ENCODE peak calls at places on chromosome 4, in six cellular contexts. N is GM12878, F is K562, H is WTC11, J is HepG2, C is H1. B is an unnamed sample.

GRCh38 chr4:112938461-112939058 is 110.9 kb upstream of the ANK2 start:
- DNase-seq in N (no peak), F (peak), H (no peak), J (peak), C (no peak), B (peak)

GRCh38 chr4:8346838-8347605 is 77.5 kb downstream of the HTRA3 start:
- DNase-seq in N (no peak), F (no peak), H (no peak), J (no peak), C (no peak), B (no peak)

GRCh38 chr4:55291227-55291629 is 54.8 kb upstream of the SRD5A3 start:
- DNase-seq in N (no peak), F (no peak), H (no peak), J (no peak), C (no peak), B (no peak)

GRCh38 chr4:72860766-72861165 is 208.8 kb downstream of the COX18 start:
- DNase-seq in N (no peak), F (no peak), H (no peak), J (no peak), C (no peak), B (no peak)

GRCh38 chr4:140497776-140498636 is at the start of gene MGAT4D:
- DNase-seq in N (no peak), F (no peak), H (peak), J (no peak), C (peak), B (peak)

GRCh38 chr4:153852501-153852900 is 63.6 kb upstream of the SFRP2 start:
- DNase-seq in N (no peak), F (no peak), H (no peak), J (no peak), C (no peak), B (no peak)

GRCh38 chr4:24210332-24210902 is 320.6 kb upstream of the PPARGC1A start:
- DNase-seq in N (no peak), F (no peak), H (no peak), J (no peak), C (no peak), B (no peak)

GRCh38 chr4:3706111-3706511 is 60.1 kb upstream of the ADRA2C start:
- DNase-seq in N (no peak), F (no peak), H (no peak), J (no peak), C (no peak), B (no peak)

GRCh38 chr4:158777423-158777822 is 8.6 kb downstream of the FNIP2 start:
- DNase-seq in N (no peak), F (no peak), H (no peak), J (peak), C (no peak), B (no peak)

GRCh38 chr4:184165291-184165690 is 52.4 kb downstream of the ENPP6 start:
- DNase-seq in N (no peak), F (no peak), H (peak), J (no peak), C (no peak), B (peak)

GRCh38 chr4:124177647-124178425 is 534.7 kb downstream of the ANKRD50 start:
- DNase-seq in N (no peak), F (no peak), H (no peak), J (no peak), C (no peak), B (no peak)

GRCh38 chr4:180058731-180059215 is 2184.4 kb upstream of the TENM3 start:
- DNase-seq in N (no peak), F (peak), H (peak), J (no peak), C (peak), B (peak)

GRCh38 chr4:142414336-142414945 is 431.7 kb downstream of the INPP4B start:
- DNase-seq in N (no peak), F (no peak), H (no peak), J (no peak), C (no peak), B (no peak)

GRCh38 chr4:81214518-81215218 is 354 bp downstream of the PRKG2 start:
- DNase-seq in N (no peak), F (no peak), H (peak), J (no peak), C (peak), B (peak)

GRCh38 chr4:74190919-74191397 is 33.0 kb downstream of the MTHFD2L start:
- DNase-seq in N (no peak), F (no peak), H (no peak), J (peak), C (no peak), B (no peak)
- TF ChIP-seq CREB1 in N (no peak), F (no peak), H (no peak), J (no peak), C (no peak), B (no peak)

GRCh38 chr4:2295535-2296442 is 33.9 kb upstream of the MXD4 start:
- DNase-seq in N (no peak), F (no peak), H (no peak), J (no peak), C (peak), B (peak)

GRCh38 chr4:2299794-2300193 is 37.9 kb upstream of the MXD4 start:
- DNase-seq in N (no peak), F (no peak), H (no peak), J (no peak), C (no peak), B (no peak)

GRCh38 chr4:2298548-2298991 is 36.7 kb upstream of the MXD4 start:
- DNase-seq in N (no peak), F (no peak), H (no peak), J (no peak), C (no peak), B (no peak)

GRCh38 chr4:2297606-2298517 is 36.0 kb upstream of the MXD4 start:
- DNase-seq in N (no peak), F (no peak), H (no peak), J (no peak), C (no peak), B (no peak)

DNA sequence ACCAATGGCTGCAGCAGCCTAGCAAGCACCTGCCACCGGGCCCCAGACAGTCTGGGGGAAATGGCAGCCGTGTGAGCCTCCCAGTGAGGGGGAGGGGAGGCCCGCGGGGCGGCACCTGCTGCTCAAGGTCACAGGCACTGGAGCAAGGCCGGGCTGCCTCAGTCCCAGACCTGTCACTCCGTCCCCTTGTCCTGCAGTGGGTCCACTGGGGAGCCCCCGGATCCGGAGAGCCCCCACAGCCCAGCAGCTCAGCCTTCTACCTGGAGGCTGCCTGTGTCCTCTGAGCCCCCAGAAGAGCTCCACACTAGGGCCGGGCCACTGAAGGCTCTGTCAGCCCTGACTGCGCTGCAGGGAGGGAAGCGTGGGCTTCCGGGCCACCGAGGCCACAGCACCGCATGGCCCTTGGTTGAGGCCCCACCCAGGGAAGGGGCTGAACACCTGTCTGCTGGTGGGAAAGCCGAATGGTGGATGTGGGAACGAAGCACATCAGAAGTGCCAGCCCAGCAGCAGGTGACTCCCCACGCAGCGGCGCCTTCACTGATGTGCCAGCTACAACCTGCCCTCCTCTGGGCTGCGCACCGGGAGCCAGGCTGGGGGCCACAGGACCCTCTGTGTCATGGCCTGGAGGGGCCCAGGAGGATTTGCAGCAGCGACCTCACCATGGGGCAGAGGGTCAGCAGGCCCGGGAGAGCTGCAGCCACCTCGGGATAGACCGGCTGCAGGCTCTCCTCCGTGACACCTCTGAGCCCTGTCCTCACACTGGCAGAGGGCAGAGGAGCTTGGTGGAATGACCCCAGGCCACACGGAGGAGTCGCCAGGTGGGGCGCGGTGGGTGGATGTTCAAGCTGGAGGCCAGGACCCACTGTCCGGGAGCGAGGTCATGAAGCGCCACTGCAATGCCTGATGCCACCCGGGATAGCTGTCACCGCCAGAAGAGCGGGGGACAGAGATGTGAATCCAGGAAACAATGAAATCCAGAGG is 35.0 kb upstream of the MXD4 start:
- DNase-seq in N (no peak), F (no peak), H (no peak), J (no peak), C (peak), B (no peak)
- TF ChIP-seq CREB1 in N (no peak), F (no peak), H (no peak), J (no peak), C (no peak), B (no peak)

GRCh38 chr4:88939697-88940096 is 117.3 kb downstream of the FAM13A start:
- DNase-seq in N (no peak), F (no peak), H (no peak), J (no peak), C (no peak), B (no peak)
- TF ChIP-seq CREB1 in N (no peak), F (no peak), H (no peak), J (no peak), C (no peak), B (no peak)

GRCh38 chr4:110854021-110854678 is 231.3 kb upstream of the PITX2 start:
- DNase-seq in N (no peak), F (no peak), H (no peak), J (no peak), C (no peak), B (no peak)
- TF ChIP-seq CREB1 in N (no peak), F (no peak), H (no peak), J (no peak), C (no peak), B (no peak)

B was measured in GM23338.